ENCODE peak calls at places on chromosomes 13 and 19, in four cellular contexts. One of them, this sample, is unnamed.

GRCh38 chr13:40172149-40172591 is 494.3 kb downstream of the FOXO1 start:
- DNase-seq in heart right ventricle: no peak
- DNase-seq in osteocyte: no peak
- DNase-seq in uterus: no peak
- DNase-seq in this sample: no peak

GRCh38 chr19:46845959-46846459 is 4.6 kb downstream of the AP2S1 start:
- DNase-seq in heart right ventricle: no peak
- DNase-seq in osteocyte: no peak
- DNase-seq in uterus: no peak
- DNase-seq in this sample: no peak

GRCh38 chr13:93559718-93560117 is 333.1 kb downstream of the GPC6 start:
- DNase-seq in osteocyte: no peak
- DNase-seq in uterus: no peak
- DNase-seq in heart right ventricle: no peak
- DNase-seq in this sample: no peak

GRCh38 chr13:110388141-110388943 is 81.3 kb downstream of the COL4A2 start:
- DNase-seq in uterus: peak
- DNase-seq in osteocyte: no peak
- DNase-seq in heart right ventricle: peak
- DNase-seq in this sample: no peak

GRCh38 chr13:54709546-54709945 is 1680.9 kb downstream of the OLFM4 start:
- DNase-seq in heart right ventricle: no peak
- DNase-seq in uterus: no peak
- DNase-seq in osteocyte: no peak
- DNase-seq in this sample: no peak

GRCh38 chr13:82797876-82798275 is 1084.4 kb downstream of the SLITRK1 start:
- DNase-seq in heart right ventricle: no peak
- DNase-seq in osteocyte: no peak
- DNase-seq in uterus: no peak
- DNase-seq in this sample: no peak

GRCh38 chr13:31301119-31301518 is 101.3 kb downstream of the B3GLCT start:
- DNase-seq in osteocyte: no peak
- DNase-seq in uterus: no peak
- DNase-seq in heart right ventricle: no peak
- DNase-seq in this sample: no peak

GRCh38 chr13:80989770-80990169 is 648.8 kb upstream of the SPRY2 start:
- DNase-seq in osteocyte: no peak
- DNase-seq in uterus: no peak
- DNase-seq in heart right ventricle: no peak
- DNase-seq in this sample: no peak

GRCh38 chr13:110226051-110226562 is 80.8 kb downstream of the COL4A1 start:
- DNase-seq in uterus: no peak
- DNase-seq in osteocyte: no peak
- DNase-seq in heart right ventricle: no peak
- DNase-seq in this sample: no peak

GRCh38 chr13:43805071-43805468 is 18.3 kb upstream of the ENOX1 start:
- DNase-seq in osteocyte: no peak
- DNase-seq in heart right ventricle: no peak
- DNase-seq in uterus: no peak
- DNase-seq in this sample: no peak

GRCh38 chr13:111658150-111659100 is 338.0 kb downstream of the TEX29 start:
- DNase-seq in uterus: no peak
- DNase-seq in osteocyte: peak
- DNase-seq in heart right ventricle: no peak
- DNase-seq in this sample: no peak

GRCh38 chr13:48950507-48950886 is 25.2 kb upstream of the FNDC3A start:
- DNase-seq in osteocyte: no peak
- DNase-seq in uterus: no peak
- DNase-seq in heart right ventricle: no peak
- DNase-seq in this sample: no peak

GRCh38 chr19:38841787-38842438 is 7.9 kb downstream of the HNRNPL start:
- DNase-seq in heart right ventricle: no peak
- DNase-seq in osteocyte: no peak
- DNase-seq in uterus: no peak
- DNase-seq in this sample: no peak

GRCh38 chr19:51552996-51553725 is 17.9 kb upstream of the ZNF175 start:
- DNase-seq in uterus: peak
- DNase-seq in osteocyte: peak
- DNase-seq in heart right ventricle: peak
- DNase-seq in this sample: no peak

GRCh38 chr19:27744926-27745844 is 1467.8 kb downstream of the UQCRFS1 start:
- DNase-seq in osteocyte: peak
- DNase-seq in heart right ventricle: no peak
- DNase-seq in uterus: no peak
- DNase-seq in this sample: no peak

GRCh38 chr13:31044658-31045620 is 112.5 kb downstream of the TEX26 start:
- DNase-seq in osteocyte: no peak
- DNase-seq in uterus: no peak
- DNase-seq in heart right ventricle: no peak
- DNase-seq in this sample: no peak

GRCh38 chr13:21014666-21015170 is 46.7 kb downstream of the LATS2 start:
- DNase-seq in osteocyte: no peak
- DNase-seq in uterus: peak
- DNase-seq in heart right ventricle: peak
- DNase-seq in this sample: no peak

GRCh38 chr19:45876161-45876410 is 9.9 kb downstream of the IRF2BP1 start:
- DNase-seq in heart right ventricle: no peak
- DNase-seq in uterus: no peak
- DNase-seq in osteocyte: no peak
- DNase-seq in this sample: no peak

GRCh38 chr13:94914829-94915228 is 202.5 kb upstream of the SOX21 start:
- DNase-seq in uterus: no peak
- DNase-seq in osteocyte: no peak
- DNase-seq in heart right ventricle: no peak
- DNase-seq in this sample: no peak

GRCh38 chr13:98678741-98679140 is 73.7 kb downstream of the SLC15A1 start:
- DNase-seq in osteocyte: no peak
- DNase-seq in heart right ventricle: no peak
- DNase-seq in uterus: no peak
- DNase-seq in this sample: no peak

GRCh38 chr19:49657493-49658138 is 8.0 kb downstream of the IRF3 start:
- DNase-seq in heart right ventricle: no peak
- DNase-seq in uterus: no peak
- DNase-seq in osteocyte: no peak
- DNase-seq in this sample: no peak

GRCh38 chr13:67150608-67151007 is 79.5 kb downstream of the PCDH9 start:
- DNase-seq in osteocyte: no peak
- DNase-seq in heart right ventricle: no peak
- DNase-seq in uterus: no peak
- DNase-seq in this sample: no peak

GRCh38 chr19:45444318-45445041 is 20.8 kb upstream of the ERCC1 start:
- DNase-seq in heart right ventricle: peak
- DNase-seq in osteocyte: peak
- DNase-seq in uterus: peak
- DNase-seq in this sample: peak

GRCh38 chr13:33312150-33312908 is 26.8 kb upstream of the STARD13 start:
- DNase-seq in heart right ventricle: no peak
- DNase-seq in uterus: no peak
- DNase-seq in osteocyte: no peak
- DNase-seq in this sample: no peak

GRCh38 chr13:27997904-27998522 is 9.5 kb upstream of the URAD start:
- DNase-seq in uterus: no peak
- DNase-seq in heart right ventricle: peak
- DNase-seq in osteocyte: no peak
- DNase-seq in this sample: no peak

GRCh38 chr19:7808108-7808507 is 21.9 kb upstream of the EVI5L start:
- DNase-seq in uterus: no peak
- DNase-seq in heart right ventricle: no peak
- DNase-seq in osteocyte: no peak
- DNase-seq in this sample: no peak

GRCh38 chr19:51488491-51488890 is 10.2 kb downstream of the CEACAM18 start:
- DNase-seq in uterus: no peak
- DNase-seq in osteocyte: peak
- DNase-seq in heart right ventricle: no peak
- DNase-seq in this sample: no peak

GRCh38 chr19:33397536-33398360 is 24.2 kb downstream of the CEBPG start:
- DNase-seq in osteocyte: no peak
- DNase-seq in uterus: no peak
- DNase-seq in heart right ventricle: no peak
- DNase-seq in this sample: no peak

GRCh38 chr19:2640563-2641331 is 61.7 kb downstream of the GNG7 start:
- DNase-seq in heart right ventricle: no peak
- DNase-seq in osteocyte: no peak
- DNase-seq in uterus: no peak
- DNase-seq in this sample: no peak

DNA sequence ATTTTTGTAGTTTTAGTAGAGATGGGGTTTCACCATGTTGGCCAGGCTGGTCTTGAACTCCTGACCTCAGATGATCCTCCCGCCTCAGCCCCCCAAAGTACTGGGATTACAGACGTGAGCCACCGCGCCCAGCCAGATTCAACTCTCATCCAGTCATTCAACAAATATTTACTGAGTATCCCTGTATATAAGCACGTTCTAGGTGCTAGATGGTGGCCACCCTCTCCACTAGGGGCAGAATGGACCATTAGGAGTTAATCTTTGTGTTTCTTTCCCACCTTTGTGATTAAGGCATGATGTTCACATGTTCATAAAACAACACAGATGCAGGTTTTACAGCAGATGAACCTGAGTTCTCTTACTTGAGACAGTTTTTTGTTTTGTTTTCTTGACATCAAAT is 7.3 kb downstream of the SHKBP1 start:
- DNase-seq in osteocyte: no peak
- DNase-seq in heart right ventricle: no peak
- DNase-seq in uterus: no peak
- DNase-seq in this sample: no peak
- TF ChIP-seq CTCF in osteocyte: no peak
- TF ChIP-seq CTCF in heart right ventricle: no peak
- TF ChIP-seq CTCF in uterus: no peak
- TF ChIP-seq CTCF in this sample: peak

DNA sequence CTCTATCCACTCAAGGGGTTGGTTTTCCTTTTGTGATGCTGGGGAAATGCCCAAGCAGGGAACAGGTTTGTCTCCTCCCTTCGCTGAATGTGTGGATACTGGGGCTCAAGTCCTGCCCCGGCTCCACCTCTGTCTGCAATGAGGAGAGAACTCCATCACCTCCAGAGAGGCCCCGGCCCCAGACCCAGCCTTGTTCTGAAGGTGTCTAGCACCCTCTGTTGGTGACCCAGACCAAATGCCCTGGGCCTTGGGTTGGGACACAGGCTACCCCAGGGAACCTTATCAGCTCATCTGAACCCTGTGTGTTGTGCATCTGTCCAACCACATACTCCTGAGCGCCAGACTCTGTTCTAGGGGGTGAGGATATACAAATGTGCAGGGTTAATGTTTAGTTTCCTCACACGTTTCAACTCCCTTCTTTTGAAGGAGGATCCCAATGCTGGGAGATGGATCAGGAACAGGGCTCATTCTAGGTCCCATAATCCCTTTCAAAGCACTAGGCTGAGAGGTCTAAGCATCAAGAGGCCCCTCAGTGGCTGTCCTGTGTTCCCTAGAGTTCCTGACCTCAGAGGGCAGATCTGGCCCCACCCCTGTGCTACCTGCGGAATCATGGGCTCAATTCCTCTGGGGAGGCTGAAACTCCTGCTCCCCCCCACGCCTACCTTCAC is 112.5 kb upstream of the SLC7A1 start:
- DNase-seq in heart right ventricle: no peak
- DNase-seq in osteocyte: no peak
- DNase-seq in uterus: no peak
- DNase-seq in this sample: no peak
- TF ChIP-seq CTCF in heart right ventricle: peak
- TF ChIP-seq CTCF in osteocyte: peak
- TF ChIP-seq CTCF in uterus: peak
- TF ChIP-seq CTCF in this sample: peak

GRCh38 chr19:13103961-13104847 is 1.5 kb upstream of the LYL1 start:
- DNase-seq in heart right ventricle: peak
- DNase-seq in uterus: peak
- DNase-seq in osteocyte: no peak
- DNase-seq in this sample: peak

GRCh38 chr19:13104848-13105646 is 2.4 kb upstream of the LYL1 start:
- DNase-seq in uterus: no peak
- DNase-seq in heart right ventricle: no peak
- DNase-seq in osteocyte: no peak
- DNase-seq in this sample: peak

GRCh38 chr19:13110099-13110610 is 6.4 kb downstream of the TRMT1 start:
- DNase-seq in heart right ventricle: no peak
- DNase-seq in uterus: no peak
- DNase-seq in osteocyte: no peak
- DNase-seq in this sample: no peak

GRCh38 chr19:13112555-13112954 is 4.0 kb downstream of the TRMT1 start:
- DNase-seq in heart right ventricle: no peak
- DNase-seq in uterus: no peak
- DNase-seq in osteocyte: no peak
- DNase-seq in this sample: no peak

GRCh38 chr19:13109361-13110098 is 6.9 kb upstream of the LYL1 start:
- DNase-seq in heart right ventricle: no peak
- DNase-seq in osteocyte: no peak
- DNase-seq in uterus: no peak
- DNase-seq in this sample: no peak
- TF ChIP-seq CTCF in heart right ventricle: no peak
- TF ChIP-seq CTCF in osteocyte: no peak
- TF ChIP-seq CTCF in uterus: no peak
- TF ChIP-seq CTCF in this sample: no peak

DNA sequence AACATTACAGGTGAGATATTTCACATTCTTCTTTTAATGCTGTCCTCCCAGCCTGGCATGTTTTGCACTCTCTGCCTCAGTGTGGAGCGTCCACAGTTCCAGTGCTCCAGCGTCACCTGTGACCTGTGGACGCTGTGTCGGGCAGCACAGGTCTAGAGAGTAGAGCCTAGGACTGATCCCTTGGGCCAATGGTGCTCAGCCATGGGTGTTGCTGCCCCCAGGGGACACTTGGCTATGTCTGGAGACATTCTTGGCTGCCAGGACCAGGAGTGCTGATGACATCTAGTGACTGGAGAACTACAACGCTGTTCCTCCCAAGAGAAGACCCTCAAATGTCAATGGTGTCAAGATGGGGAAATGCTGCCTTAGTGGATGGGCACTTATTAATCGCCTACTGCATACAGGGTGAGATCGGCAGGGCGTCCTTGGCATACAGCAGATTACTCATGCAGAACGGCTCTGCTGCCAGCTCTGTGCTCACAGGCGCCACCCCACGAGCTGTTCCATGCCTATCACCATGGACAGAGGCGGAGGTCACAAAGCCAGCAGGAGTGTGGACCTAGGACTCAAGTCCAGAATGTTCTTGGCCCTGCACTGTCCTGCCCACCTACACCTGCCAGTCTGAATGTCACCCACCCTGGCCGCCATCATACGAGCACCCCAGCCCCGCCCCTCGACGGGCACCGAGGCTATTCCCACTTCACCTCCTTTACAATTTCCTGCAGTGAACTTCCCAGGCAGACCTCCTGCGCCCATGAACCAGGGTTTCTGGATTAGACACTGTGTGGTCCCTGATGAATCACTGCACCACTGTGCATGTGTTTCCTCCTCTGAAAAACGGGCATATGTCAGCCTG is 13.9 kb upstream of the MADCAM1 start:
- DNase-seq in osteocyte: no peak
- DNase-seq in uterus: no peak
- DNase-seq in heart right ventricle: no peak
- DNase-seq in this sample: no peak
- TF ChIP-seq CTCF in osteocyte: no peak
- TF ChIP-seq CTCF in uterus: no peak
- TF ChIP-seq CTCF in heart right ventricle: no peak
- TF ChIP-seq CTCF in this sample: no peak

This sample was measured in GM06990.